ENCODE peak calls at places on chromosome 12, in four cellular contexts. One of them, this sample, is unnamed.

GRCh38 chr12:127381681-127382080 is 885.3 kb upstream of the TMEM132C start:
- DNase-seq in lower lobe of right lung: no peak
- DNase-seq in HFFc6: no peak
- DNase-seq in endothelial cell: no peak
- DNase-seq in this sample: no peak

GRCh38 chr12:108313236-108313608 is 25.9 kb downstream of the CMKLR1 start:
- DNase-seq in lower lobe of right lung: no peak
- DNase-seq in HFFc6: no peak
- DNase-seq in endothelial cell: no peak
- DNase-seq in this sample: no peak

GRCh38 chr12:7642876-7643309 is 22.8 kb downstream of the APOBEC1 start:
- DNase-seq in lower lobe of right lung: no peak
- DNase-seq in HFFc6: peak
- DNase-seq in endothelial cell: peak
- DNase-seq in this sample: no peak

GRCh38 chr12:56188116-56188785 is 1.0 kb downstream of the SMARCC2 start:
- DNase-seq in lower lobe of right lung: no peak
- DNase-seq in HFFc6: no peak
- DNase-seq in endothelial cell: no peak
- DNase-seq in this sample: no peak

GRCh38 chr12:64877363-64878004 is 53.0 kb downstream of the TBC1D30 start:
- DNase-seq in lower lobe of right lung: no peak
- DNase-seq in HFFc6: no peak
- DNase-seq in endothelial cell: no peak
- DNase-seq in this sample: no peak

GRCh38 chr12:92145481-92145730 is 240 bp downstream of the BTG1 start:
- DNase-seq in lower lobe of right lung: no peak
- DNase-seq in HFFc6: no peak
- DNase-seq in endothelial cell: no peak
- DNase-seq in this sample: no peak

GRCh38 chr12:73973486-73973885 is 564.1 kb upstream of the ATXN7L3B start:
- DNase-seq in lower lobe of right lung: no peak
- DNase-seq in HFFc6: no peak
- DNase-seq in endothelial cell: no peak
- DNase-seq in this sample: no peak

GRCh38 chr12:131024721-131025120 is 71.0 kb downstream of the ADGRD1 start:
- DNase-seq in lower lobe of right lung: no peak
- DNase-seq in HFFc6: no peak
- DNase-seq in endothelial cell: no peak
- DNase-seq in this sample: no peak

GRCh38 chr12:41174602-41175001 is 13.5 kb upstream of the PDZRN4 start:
- DNase-seq in lower lobe of right lung: no peak
- DNase-seq in HFFc6: no peak
- DNase-seq in endothelial cell: no peak
- DNase-seq in this sample: no peak

GRCh38 chr12:67916266-67916970 is 72.8 kb upstream of the IFNG-AS1 start:
- DNase-seq in lower lobe of right lung: no peak
- DNase-seq in HFFc6: no peak
- DNase-seq in endothelial cell: no peak
- DNase-seq in this sample: no peak

GRCh38 chr12:106978035-106978800 is 8.7 kb downstream of the MTERF2 start:
- DNase-seq in lower lobe of right lung: no peak
- DNase-seq in HFFc6: no peak
- DNase-seq in endothelial cell: no peak
- DNase-seq in this sample: peak

GRCh38 chr12:132023658-132024057 is 73.9 kb downstream of the EP400 start:
- DNase-seq in lower lobe of right lung: no peak
- DNase-seq in HFFc6: no peak
- DNase-seq in endothelial cell: no peak
- DNase-seq in this sample: no peak